ENCODE peak calls at places on chromosomes 5 and 9, in ten cellular contexts. One of them, this sample, is unnamed.

GRCh38 chr9:136679431-136679941 is 7.8 kb downstream of the AGPAT2 start:
- DNase-seq in GM23338: no peak
- DNase-seq in body of pancreas: no peak
- DNase-seq in Peyer's patch: no peak
- DNase-seq in left ventricle myocardium inferior: no peak
- DNase-seq in heart left ventricle: no peak
- DNase-seq in lower lobe of right lung: peak; percentile 72
- DNase-seq in ovary: no peak
- DNase-seq in IMR-90: no peak
- DNase-seq in hepatocyte: no peak
- DNase-seq in this sample: no peak

GRCh38 chr5:160463775-160464465 is 42.3 kb downstream of the PTTG1 start:
- DNase-seq in GM23338: no peak
- DNase-seq in body of pancreas: no peak
- DNase-seq in Peyer's patch: peak; percentile 46
- DNase-seq in left ventricle myocardium inferior: no peak
- DNase-seq in heart left ventricle: no peak
- DNase-seq in lower lobe of right lung: no peak
- DNase-seq in ovary: no peak
- DNase-seq in IMR-90: peak; percentile 93
- DNase-seq in hepatocyte: no peak
- DNase-seq in this sample: no peak

GRCh38 chr9:8095531-8096223 is 296.1 kb upstream of the DMAC1 start:
- DNase-seq in GM23338: no peak
- DNase-seq in body of pancreas: no peak
- DNase-seq in Peyer's patch: no peak
- DNase-seq in left ventricle myocardium inferior: no peak
- DNase-seq in heart left ventricle: no peak
- DNase-seq in lower lobe of right lung: no peak
- DNase-seq in ovary: no peak
- DNase-seq in IMR-90: no peak
- DNase-seq in hepatocyte: no peak
- DNase-seq in this sample: no peak

GRCh38 chr5:72441861-72442540 is 65.2 kb downstream of the ZNF366 start:
- DNase-seq in GM23338: no peak
- DNase-seq in body of pancreas: no peak
- DNase-seq in Peyer's patch: no peak
- DNase-seq in left ventricle myocardium inferior: no peak
- DNase-seq in heart left ventricle: no peak
- DNase-seq in lower lobe of right lung: no peak
- DNase-seq in ovary: no peak
- DNase-seq in IMR-90: peak; percentile 97
- DNase-seq in hepatocyte: no peak
- DNase-seq in this sample: no peak

GRCh38 chr5:149466457-149466972 is 84.7 kb downstream of the CSNK1A1 start:
- DNase-seq in GM23338: no peak
- DNase-seq in body of pancreas: no peak
- DNase-seq in Peyer's patch: peak; percentile 85
- DNase-seq in left ventricle myocardium inferior: no peak
- DNase-seq in heart left ventricle: no peak
- DNase-seq in lower lobe of right lung: no peak
- DNase-seq in ovary: no peak
- DNase-seq in IMR-90: peak; percentile 95
- DNase-seq in hepatocyte: peak; percentile 58
- DNase-seq in this sample: peak; percentile 61

GRCh38 chr9:91778031-91778430 is 172.0 kb downstream of the ROR2 start:
- DNase-seq in GM23338: no peak
- DNase-seq in body of pancreas: no peak
- DNase-seq in Peyer's patch: no peak
- DNase-seq in left ventricle myocardium inferior: no peak
- DNase-seq in heart left ventricle: no peak
- DNase-seq in lower lobe of right lung: no peak
- DNase-seq in ovary: no peak
- DNase-seq in IMR-90: peak; percentile 29
- DNase-seq in hepatocyte: no peak
- DNase-seq in this sample: no peak

GRCh38 chr9:20466328-20467008 is 155.8 kb downstream of the MLLT3 start:
- DNase-seq in GM23338: no peak
- DNase-seq in body of pancreas: no peak
- DNase-seq in Peyer's patch: no peak
- DNase-seq in left ventricle myocardium inferior: no peak
- DNase-seq in heart left ventricle: no peak
- DNase-seq in lower lobe of right lung: no peak
- DNase-seq in ovary: no peak
- DNase-seq in IMR-90: no peak
- DNase-seq in hepatocyte: no peak
- DNase-seq in this sample: no peak

GRCh38 chr5:157563373-157564148 is 12.0 kb downstream of the ADAM19 start:
- DNase-seq in GM23338: no peak
- DNase-seq in body of pancreas: no peak
- DNase-seq in Peyer's patch: no peak
- DNase-seq in left ventricle myocardium inferior: no peak
- DNase-seq in heart left ventricle: peak; percentile 43
- DNase-seq in lower lobe of right lung: no peak
- DNase-seq in ovary: peak; percentile 39
- DNase-seq in IMR-90: peak; percentile 94
- DNase-seq in hepatocyte: no peak
- DNase-seq in this sample: no peak

GRCh38 chr9:72294952-72295351 is 70.1 kb downstream of the ZFAND5 start:
- DNase-seq in GM23338: no peak
- DNase-seq in body of pancreas: peak; percentile 36
- DNase-seq in Peyer's patch: peak; percentile 55
- DNase-seq in left ventricle myocardium inferior: no peak
- DNase-seq in heart left ventricle: no peak
- DNase-seq in lower lobe of right lung: peak; percentile 52
- DNase-seq in ovary: no peak
- DNase-seq in IMR-90: no peak
- DNase-seq in hepatocyte: peak; percentile 48
- DNase-seq in this sample: peak; percentile 51

GRCh38 chr5:33338336-33339110 is 102.2 kb upstream of the TARS1 start:
- DNase-seq in GM23338: no peak
- DNase-seq in body of pancreas: no peak
- DNase-seq in Peyer's patch: no peak
- DNase-seq in left ventricle myocardium inferior: no peak
- DNase-seq in heart left ventricle: no peak
- DNase-seq in lower lobe of right lung: no peak
- DNase-seq in ovary: no peak
- DNase-seq in IMR-90: no peak
- DNase-seq in hepatocyte: no peak
- DNase-seq in this sample: no peak

GRCh38 chr9:17531642-17532254 is 47.1 kb upstream of the SH3GL2 start:
- DNase-seq in GM23338: peak; percentile 82
- DNase-seq in body of pancreas: peak; percentile 39
- DNase-seq in Peyer's patch: no peak
- DNase-seq in left ventricle myocardium inferior: no peak
- DNase-seq in heart left ventricle: no peak
- DNase-seq in lower lobe of right lung: no peak
- DNase-seq in ovary: peak; percentile 18
- DNase-seq in IMR-90: peak; percentile 60
- DNase-seq in hepatocyte: peak; percentile 73
- DNase-seq in this sample: peak; percentile 25

GRCh38 chr5:72848474-72849428 is 32.3 kb downstream of the TNPO1 start:
- DNase-seq in GM23338: peak; percentile 58
- DNase-seq in body of pancreas: peak; percentile 55
- DNase-seq in Peyer's patch: peak; percentile 67
- DNase-seq in left ventricle myocardium inferior: peak; percentile 68
- DNase-seq in heart left ventricle: peak; percentile 73
- DNase-seq in lower lobe of right lung: peak; percentile 73
- DNase-seq in ovary: peak; percentile 45
- DNase-seq in IMR-90: peak; percentile 29
- DNase-seq in hepatocyte: peak; percentile 73
- DNase-seq in this sample: peak; percentile 57

GRCh38 chr5:32100230-32100629 is 73.9 kb downstream of the GOLPH3 start:
- DNase-seq in GM23338: no peak
- DNase-seq in body of pancreas: no peak
- DNase-seq in Peyer's patch: no peak
- DNase-seq in left ventricle myocardium inferior: no peak
- DNase-seq in heart left ventricle: no peak
- DNase-seq in lower lobe of right lung: no peak
- DNase-seq in ovary: no peak
- DNase-seq in IMR-90: no peak
- DNase-seq in hepatocyte: peak; percentile 32
- DNase-seq in this sample: no peak

GRCh38 chr9:22718653-22719052 is 272.0 kb downstream of the DMRTA1 start:
- DNase-seq in GM23338: peak; percentile 1
- DNase-seq in body of pancreas: no peak
- DNase-seq in Peyer's patch: no peak
- DNase-seq in left ventricle myocardium inferior: no peak
- DNase-seq in heart left ventricle: no peak
- DNase-seq in lower lobe of right lung: no peak
- DNase-seq in ovary: no peak
- DNase-seq in IMR-90: no peak
- DNase-seq in hepatocyte: no peak
- DNase-seq in this sample: no peak
- TF ChIP-seq CTCF in GM23338: no peak
- TF ChIP-seq CTCF in body of pancreas: no peak
- TF ChIP-seq CTCF in Peyer's patch: no peak
- TF ChIP-seq CTCF in left ventricle myocardium inferior: no peak
- TF ChIP-seq CTCF in heart left ventricle: no peak
- TF ChIP-seq CTCF in lower lobe of right lung: no peak
- TF ChIP-seq CTCF in ovary: no peak
- TF ChIP-seq CTCF in IMR-90: no peak
- TF ChIP-seq CTCF in hepatocyte: peak; percentile 24
- TF ChIP-seq CTCF in this sample: no peak

GRCh38 chr5:154333016-154333415 is 112.8 kb upstream of the SAP30L start:
- DNase-seq in GM23338: no peak
- DNase-seq in body of pancreas: no peak
- DNase-seq in Peyer's patch: no peak
- DNase-seq in left ventricle myocardium inferior: no peak
- DNase-seq in heart left ventricle: no peak
- DNase-seq in lower lobe of right lung: no peak
- DNase-seq in ovary: no peak
- DNase-seq in IMR-90: no peak
- DNase-seq in hepatocyte: no peak
- DNase-seq in this sample: no peak
- H3K27me3 ChIP-seq in GM23338: no peaks in the 10 kb centered on the region
- H3K27me3 ChIP-seq in body of pancreas: no peaks in the 10 kb centered on the region
- H3K27me3 ChIP-seq in Peyer's patch: no peaks in the 10 kb centered on the region
- H3K27me3 ChIP-seq in left ventricle myocardium inferior: no peaks in the 10 kb centered on the region
- H3K27me3 ChIP-seq in heart left ventricle: no peaks in the 10 kb centered on the region
- H3K27me3 ChIP-seq in lower lobe of right lung: no peaks in the 10 kb centered on the region
- H3K27me3 ChIP-seq in ovary: no peaks in the 10 kb centered on the region
- H3K27me3 ChIP-seq in IMR-90: no peaks in the 10 kb centered on the region
- H3K27me3 ChIP-seq in hepatocyte: no peaks in the 10 kb centered on the region
- H3K27me3 ChIP-seq in this sample: no peaks in the 10 kb centered on the region

GRCh38 chr9:134358968-134359319 is 32.7 kb downstream of the RXRA start:
- DNase-seq in GM23338: no peak
- DNase-seq in body of pancreas: no peak
- DNase-seq in Peyer's patch: no peak
- DNase-seq in left ventricle myocardium inferior: no peak
- DNase-seq in heart left ventricle: no peak
- DNase-seq in lower lobe of right lung: no peak
- DNase-seq in ovary: no peak
- DNase-seq in IMR-90: no peak
- DNase-seq in hepatocyte: no peak
- DNase-seq in this sample: no peak

GRCh38 chr9:134358026-134358967 is 32.0 kb downstream of the RXRA start:
- DNase-seq in GM23338: no peak
- DNase-seq in body of pancreas: no peak
- DNase-seq in Peyer's patch: no peak
- DNase-seq in left ventricle myocardium inferior: peak; percentile 74
- DNase-seq in heart left ventricle: peak; percentile 62
- DNase-seq in lower lobe of right lung: peak; percentile 74
- DNase-seq in ovary: no peak
- DNase-seq in IMR-90: peak; percentile 21
- DNase-seq in hepatocyte: no peak
- DNase-seq in this sample: no peak

GRCh38 chr9:134356496-134357470 is 30.5 kb downstream of the RXRA start:
- DNase-seq in GM23338: no peak
- DNase-seq in body of pancreas: peak; percentile 52
- DNase-seq in Peyer's patch: no peak
- DNase-seq in left ventricle myocardium inferior: no peak
- DNase-seq in heart left ventricle: no peak
- DNase-seq in lower lobe of right lung: peak; percentile 84
- DNase-seq in ovary: no peak
- DNase-seq in IMR-90: no peak
- DNase-seq in hepatocyte: peak; percentile 77
- DNase-seq in this sample: peak; percentile 55

GRCh38 chr9:134355561-134356278 is 29.5 kb downstream of the RXRA start:
- DNase-seq in GM23338: peak; percentile 33
- DNase-seq in body of pancreas: peak; percentile 63
- DNase-seq in Peyer's patch: peak; percentile 64
- DNase-seq in left ventricle myocardium inferior: no peak
- DNase-seq in heart left ventricle: no peak
- DNase-seq in lower lobe of right lung: peak; percentile 85
- DNase-seq in ovary: no peak
- DNase-seq in IMR-90: no peak
- DNase-seq in hepatocyte: peak; percentile 47
- DNase-seq in this sample: peak; percentile 79

GRCh38 chr9:134357631-134358025 is 31.4 kb downstream of the RXRA start:
- DNase-seq in GM23338: no peak
- DNase-seq in body of pancreas: no peak
- DNase-seq in Peyer's patch: no peak
- DNase-seq in left ventricle myocardium inferior: no peak
- DNase-seq in heart left ventricle: no peak
- DNase-seq in lower lobe of right lung: no peak
- DNase-seq in ovary: no peak
- DNase-seq in IMR-90: no peak
- DNase-seq in hepatocyte: no peak
- DNase-seq in this sample: no peak
- H3K4me1 ChIP-seq in GM23338: no peaks in the 10 kb centered on the region
- H3K4me1 ChIP-seq in body of pancreas: peaks cover 85% of the 10 kb centered on the region
- H3K4me1 ChIP-seq in Peyer's patch: peaks cover 7% of the 10 kb centered on the region
- H3K4me1 ChIP-seq in left ventricle myocardium inferior: peaks cover 100% of the 10 kb centered on the region
- H3K4me1 ChIP-seq in heart left ventricle: peaks cover 69% of the 10 kb centered on the region
- H3K4me1 ChIP-seq in lower lobe of right lung: peaks cover 86% of the 10 kb centered on the region
- H3K4me1 ChIP-seq in ovary: peaks cover 17% of the 10 kb centered on the region
- H3K4me1 ChIP-seq in IMR-90: peaks cover 8% of the 10 kb centered on the region
- H3K4me1 ChIP-seq in hepatocyte: peaks cover 61% of the 10 kb centered on the region
- H3K4me1 ChIP-seq in this sample: peaks cover 62% of the 10 kb centered on the region

GRCh38 chr5:988316-988715 is 20.3 kb upstream of the NKD2 start:
- DNase-seq in GM23338: no peak
- DNase-seq in body of pancreas: no peak
- DNase-seq in Peyer's patch: no peak
- DNase-seq in left ventricle myocardium inferior: no peak
- DNase-seq in heart left ventricle: no peak
- DNase-seq in lower lobe of right lung: no peak
- DNase-seq in ovary: no peak
- DNase-seq in IMR-90: no peak
- DNase-seq in hepatocyte: no peak
- DNase-seq in this sample: no peak

GRCh38 chr5:991472-992267 is 16.9 kb upstream of the NKD2 start:
- DNase-seq in GM23338: no peak
- DNase-seq in body of pancreas: no peak
- DNase-seq in Peyer's patch: no peak
- DNase-seq in left ventricle myocardium inferior: no peak
- DNase-seq in heart left ventricle: peak; percentile 23
- DNase-seq in lower lobe of right lung: peak; percentile 34
- DNase-seq in ovary: peak; percentile 22
- DNase-seq in IMR-90: no peak
- DNase-seq in hepatocyte: peak; percentile 4
- DNase-seq in this sample: no peak

GRCh38 chr5:987761-988160 is 20.8 kb upstream of the NKD2 start:
- DNase-seq in GM23338: no peak
- DNase-seq in body of pancreas: no peak
- DNase-seq in Peyer's patch: no peak
- DNase-seq in left ventricle myocardium inferior: no peak
- DNase-seq in heart left ventricle: no peak
- DNase-seq in lower lobe of right lung: no peak
- DNase-seq in ovary: no peak
- DNase-seq in IMR-90: no peak
- DNase-seq in hepatocyte: no peak
- DNase-seq in this sample: no peak

GRCh38 chr5:994272-994607 is 14.4 kb upstream of the NKD2 start:
- DNase-seq in GM23338: no peak
- DNase-seq in body of pancreas: no peak
- DNase-seq in Peyer's patch: no peak
- DNase-seq in left ventricle myocardium inferior: no peak
- DNase-seq in heart left ventricle: peak; percentile 9
- DNase-seq in lower lobe of right lung: no peak
- DNase-seq in ovary: no peak
- DNase-seq in IMR-90: no peak
- DNase-seq in hepatocyte: no peak
- DNase-seq in this sample: no peak

GRCh38 chr5:989961-990530 is 18.6 kb upstream of the NKD2 start:
- DNase-seq in GM23338: peak; percentile 66
- DNase-seq in body of pancreas: no peak
- DNase-seq in Peyer's patch: peak; percentile 68
- DNase-seq in left ventricle myocardium inferior: peak; percentile 78
- DNase-seq in heart left ventricle: peak; percentile 80
- DNase-seq in lower lobe of right lung: peak; percentile 68
- DNase-seq in ovary: no peak
- DNase-seq in IMR-90: no peak
- DNase-seq in hepatocyte: peak; percentile 23
- DNase-seq in this sample: peak; percentile 43
- TF ChIP-seq CTCF in GM23338: peak; percentile 46
- TF ChIP-seq CTCF in body of pancreas: peak; percentile 34
- TF ChIP-seq CTCF in Peyer's patch: no peak
- TF ChIP-seq CTCF in left ventricle myocardium inferior: peak; percentile 84
- TF ChIP-seq CTCF in heart left ventricle: peak; percentile 71
- TF ChIP-seq CTCF in lower lobe of right lung: peak; percentile 61
- TF ChIP-seq CTCF in ovary: no peak
- TF ChIP-seq CTCF in IMR-90: no peak
- TF ChIP-seq CTCF in hepatocyte: peak; percentile 20
- TF ChIP-seq CTCF in this sample: no peak